ENCODE peak calls at places on chromosome 17, in six cellular contexts. P, R, C, L, O and A are unnamed samples.

GRCh38 chr17:51052235-51052634 is 68.4 kb downstream of the SPAG9 start:
- DNase-seq in P (no peak), L (no peak), C (no peak), O (no peak), R (no peak), A (no peak)

GRCh38 chr17:17350491-17351355 is 47.5 kb downstream of the NT5M start:
- DNase-seq in C (no peak), L (no peak), O (peak; percentile 39), P (peak; percentile 54), R (peak; percentile 80), A (no peak)

GRCh38 chr17:62565817-62566216 is 61.7 kb upstream of the MRC2 start:
- DNase-seq in C (no peak), P (peak; percentile 86), L (no peak), O (peak; percentile 61), R (no peak), A (peak; percentile 7)

GRCh38 chr17:79836952-79837887 is 2.0 kb downstream of the CBX4 start:
- DNase-seq in C (no peak), O (peak; percentile 86), L (no peak), P (peak; percentile 74), R (peak; percentile 88), A (peak; percentile 78)

GRCh38 chr17:16477255-16477654 is 14.7 kb downstream of the LRRC75A start:
- DNase-seq in R (peak; percentile 79), P (peak; percentile 89), O (peak; percentile 87), L (no peak), C (no peak), A (peak; percentile 39)

GRCh38 chr17:81027038-81027437 is 7.9 kb upstream of the BAIAP2 start:
- DNase-seq in P (no peak), C (no peak), R (no peak), L (no peak), O (no peak), A (no peak)

GRCh38 chr17:78168906-78169793 is 769 bp downstream of the SYNGR2 start:
- DNase-seq in O (peak; percentile 61), L (no peak), R (peak; percentile 88), P (peak; percentile 33), C (no peak), A (peak; percentile 41)

GRCh38 chr17:57872536-57872935 is 22.7 kb upstream of the MRPS23 start:
- DNase-seq in P (no peak), O (no peak), L (no peak), R (no peak), C (no peak), A (no peak)

GRCh38 chr17:16419929-16420271 is 4.5 kb downstream of the TRPV2 start:
- DNase-seq in O (peak; percentile 92), P (peak; percentile 86), R (no peak), C (no peak), L (no peak), A (no peak)

GRCh38 chr17:80453126-80453979 is 23.1 kb downstream of the NPTX1 start:
- DNase-seq in L (no peak), O (no peak), P (no peak), C (no peak), R (no peak), A (no peak)

GRCh38 chr17:18247613-18248001 is 10.9 kb downstream of the FLII start:
- DNase-seq in L (no peak), R (no peak), C (no peak), P (no peak), O (no peak), A (no peak)

GRCh38 chr17:37220609-37220953 is 155.2 kb upstream of the C17orf78 start:
- DNase-seq in L (no peak), P (peak; percentile 54), O (peak; percentile 39), C (peak; percentile 31), R (peak; percentile 63), A (peak; percentile 60)

GRCh38 chr17:82957469-82957795 is 117.6 kb upstream of the ZNF750 start:
- DNase-seq in R (peak; percentile 25), C (no peak), O (no peak), L (no peak), P (no peak), A (no peak)

GRCh38 chr17:4643676-4644075 is 2.2 kb upstream of the ALOX15 start:
- DNase-seq in C (no peak), R (no peak), O (no peak), P (no peak), L (no peak), A (no peak)

GRCh38 chr17:42233148-42233547 is 38.9 kb upstream of the GHDC start:
- DNase-seq in P (peak; percentile 65), R (no peak), O (no peak), C (no peak), L (no peak), A (peak; percentile 47)

GRCh38 chr17:15180121-15180561 is 85.0 kb downstream of the PMP22 start:
- DNase-seq in O (no peak), R (peak; percentile 88), L (peak; percentile 13), P (no peak), C (no peak), A (no peak)

GRCh38 chr17:60059082-60059481 is 19.6 kb downstream of the HEATR6 start:
- DNase-seq in L (no peak), P (no peak), R (no peak), C (no peak), O (no peak), A (no peak)

GRCh38 chr17:28469376-28469775 is 4.1 kb upstream of the SLC13A2 start:
- DNase-seq in L (no peak), P (no peak), O (no peak), R (no peak), C (no peak), A (no peak)

GRCh38 chr17:78737332-78737731 is 44.7 kb downstream of the CYTH1 start:
- DNase-seq in R (no peak), C (no peak), L (no peak), O (peak; percentile 88), P (peak; percentile 83), A (peak; percentile 45)

GRCh38 chr17:7548585-7549400 is at the start of gene TNFSF12:
- DNase-seq in L (no peak), C (no peak), P (peak; percentile 7), O (peak; percentile 40), R (peak; percentile 68), A (peak; percentile 44)

GRCh38 chr17:39920218-39921210 is 2.1 kb upstream of the GSDMB start:
- DNase-seq in R (no peak), O (no peak), C (no peak), L (no peak), P (no peak), A (no peak)

GRCh38 chr17:57669671-57670529 is 75.2 kb downstream of the CCDC182 start:
- DNase-seq in R (peak; percentile 20), O (no peak), P (no peak), L (no peak), C (no peak), A (no peak)

GRCh38 chr17:57366558-57367351 is 110.4 kb downstream of the MSI2 start:
- DNase-seq in R (no peak), C (no peak), L (no peak), P (no peak), O (no peak), A (no peak)

GRCh38 chr17:9805769-9806168 is 14.4 kb upstream of the DHRS7C start:
- DNase-seq in R (no peak), P (no peak), C (no peak), L (no peak), O (no peak), A (no peak)

GRCh38 chr17:77966476-77966875 is 8.0 kb downstream of the TNRC6C start:
- DNase-seq in P (no peak), L (no peak), C (no peak), O (no peak), R (no peak), A (no peak)

GRCh38 chr17:61196799-61197198 is 202.8 kb upstream of the TBX2 start:
- DNase-seq in R (no peak), O (peak; percentile 34), C (no peak), L (no peak), P (peak; percentile 9), A (no peak)
- H4K91ac ChIP-seq in R (no peak overlapping the region), O (no peak overlapping the region), C (no peak overlapping the region), L (no peak overlapping the region), P (no peak overlapping the region), A (no peak overlapping the region)

DNA sequence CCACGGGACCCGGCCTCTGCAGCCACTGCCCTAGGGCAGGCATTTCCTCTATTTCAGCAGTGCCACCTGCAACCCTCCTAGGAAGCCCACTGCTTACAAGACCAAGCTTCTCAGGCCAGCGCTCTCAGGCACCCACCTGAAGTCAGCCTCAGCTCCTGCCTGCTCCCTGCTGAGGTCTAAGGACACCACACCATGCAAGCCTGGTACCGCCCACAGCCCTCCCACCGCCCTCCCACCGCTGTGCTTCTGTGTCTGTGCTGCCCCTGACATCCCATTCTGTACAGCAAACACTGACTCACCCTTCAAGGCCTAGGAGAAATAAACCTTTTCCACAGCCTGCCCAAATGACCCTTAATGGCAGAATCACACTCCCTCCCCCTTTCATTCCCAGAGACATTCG is 6.3 kb downstream of the CLUH start:
- DNase-seq in R (no peak), C (no peak), O (peak; percentile 74), L (no peak), P (peak; percentile 84), A (no peak)
- H4K91ac ChIP-seq in R (no peak overlapping the region), C (no peak overlapping the region), O (no peak overlapping the region), L (no peak overlapping the region), P (no peak overlapping the region), A (no peak overlapping the region)

GRCh38 chr17:13583996-13584700 is 17.6 kb downstream of the HS3ST3A1 start:
- DNase-seq in C (no peak), R (no peak), L (no peak), O (no peak), P (no peak), A (no peak)
- H4K91ac ChIP-seq in C (no peak overlapping the region), R (no peak overlapping the region), L (no peak overlapping the region), O (no peak overlapping the region), P (peak overlapping the region; percentile 43), A (no peak overlapping the region)

DNA sequence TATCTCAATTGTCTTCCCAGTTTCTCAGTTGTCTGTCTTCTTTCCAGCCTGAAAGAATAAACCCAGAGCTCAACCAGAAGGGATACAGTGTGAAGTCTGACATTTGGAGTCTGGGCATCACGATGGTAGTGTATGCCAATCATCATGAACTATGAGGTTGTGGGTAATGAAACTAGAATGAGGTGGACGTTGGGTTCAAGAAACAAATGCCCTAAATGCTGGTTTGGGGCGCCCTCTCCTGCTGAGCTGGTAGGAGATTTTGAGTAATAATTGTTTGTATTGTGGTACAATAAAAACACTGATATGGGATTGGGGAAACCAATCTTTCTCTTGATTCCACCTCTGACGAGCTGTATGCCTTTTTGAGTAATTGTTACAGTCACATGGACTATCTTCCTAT is 110.4 kb downstream of the MAP2K6 start:
- DNase-seq in R (no peak), P (no peak), O (no peak), C (no peak), L (no peak), A (no peak)
- H4K91ac ChIP-seq in R (no peak overlapping the region), P (no peak overlapping the region), O (no peak overlapping the region), C (no peak overlapping the region), L (no peak overlapping the region), A (no peak overlapping the region)

DNA sequence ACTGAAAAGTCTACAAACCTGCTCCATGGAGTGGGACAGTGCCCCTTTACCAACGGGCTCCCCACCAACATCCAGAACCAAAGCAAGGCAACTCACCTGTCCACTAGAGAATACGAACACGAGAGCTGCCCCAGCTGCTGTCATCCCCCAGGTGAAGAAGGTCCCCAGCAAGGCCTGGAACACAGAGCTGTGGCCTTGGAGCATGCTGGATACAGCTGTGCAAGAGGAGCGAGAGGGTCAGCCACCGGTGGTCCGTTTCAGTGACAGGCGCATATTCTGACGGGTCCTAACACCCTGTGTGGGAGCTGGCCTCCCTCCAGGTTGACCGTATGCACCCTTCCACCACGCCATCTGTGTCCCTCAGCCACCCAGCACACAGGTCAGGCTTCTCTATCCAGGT is 3.9 kb downstream of the SLC39A11 start:
- DNase-seq in O (no peak), C (no peak), L (no peak), R (no peak), P (no peak), A (no peak)
- H4K91ac ChIP-seq in O (no peak overlapping the region), C (no peak overlapping the region), L (no peak overlapping the region), R (no peak overlapping the region), P (no peak overlapping the region), A (no peak overlapping the region)